ENCODE peak calls at places on chromosomes 6 and 20, in four cellular contexts. K is A549, T is HepG2, H is K562. I is an unnamed sample.

GRCh38 chr20:20505554-20505953 is 137.7 kb downstream of the INSM1 start:
- DNase-seq in H (no peak), K (no peak), T (no peak), I (no peak)

GRCh38 chr6:136922680-136922996 is 537 bp downstream of the SLC35D3 start:
- DNase-seq in H (no peak), K (peak; percentile 5), T (no peak), I (no peak)

GRCh38 chr20:17138237-17138636 is 88.6 kb upstream of the PCSK2 start:
- DNase-seq in H (no peak), T (no peak), K (no peak), I (no peak)

GRCh38 chr6:122445274-122445673 is 26.3 kb downstream of the SERINC1 start:
- DNase-seq in K (no peak), H (no peak), T (no peak), I (no peak)

GRCh38 chr6:41181566-41181965 is 18.6 kb upstream of the TREM2 start:
- DNase-seq in K (no peak), H (no peak), T (no peak), I (no peak)

GRCh38 chr6:21095462-21095861 is 498.1 kb upstream of the SOX4 start:
- DNase-seq in T (no peak), H (no peak), K (no peak), I (no peak)

GRCh38 chr6:131212024-131212423 is 76.8 kb downstream of the AKAP7 start:
- DNase-seq in T (no peak), K (no peak), H (no peak), I (no peak)

GRCh38 chr6:7218586-7218985 is 94.4 kb downstream of the SSR1 start:
- DNase-seq in K (no peak), T (no peak), H (no peak), I (no peak)

GRCh38 chr20:63552481-63553249 is 1.3 kb upstream of the FNDC11 start:
- DNase-seq in K (no peak), H (peak; percentile 85), T (no peak), I (no peak)

GRCh38 chr6:49528571-49528970 is 21.9 kb upstream of the C6orf141 start:
- DNase-seq in K (no peak), H (no peak), T (no peak), I (no peak)

GRCh38 chr6:156902782-156903181 is 125.6 kb downstream of the ARID1B start:
- DNase-seq in T (no peak), H (no peak), K (no peak), I (no peak)

GRCh38 chr6:103405321-103405720 is 1454.4 kb downstream of the HACE1 start:
- DNase-seq in H (no peak), T (no peak), K (no peak), I (peak; percentile 15)

DNA sequence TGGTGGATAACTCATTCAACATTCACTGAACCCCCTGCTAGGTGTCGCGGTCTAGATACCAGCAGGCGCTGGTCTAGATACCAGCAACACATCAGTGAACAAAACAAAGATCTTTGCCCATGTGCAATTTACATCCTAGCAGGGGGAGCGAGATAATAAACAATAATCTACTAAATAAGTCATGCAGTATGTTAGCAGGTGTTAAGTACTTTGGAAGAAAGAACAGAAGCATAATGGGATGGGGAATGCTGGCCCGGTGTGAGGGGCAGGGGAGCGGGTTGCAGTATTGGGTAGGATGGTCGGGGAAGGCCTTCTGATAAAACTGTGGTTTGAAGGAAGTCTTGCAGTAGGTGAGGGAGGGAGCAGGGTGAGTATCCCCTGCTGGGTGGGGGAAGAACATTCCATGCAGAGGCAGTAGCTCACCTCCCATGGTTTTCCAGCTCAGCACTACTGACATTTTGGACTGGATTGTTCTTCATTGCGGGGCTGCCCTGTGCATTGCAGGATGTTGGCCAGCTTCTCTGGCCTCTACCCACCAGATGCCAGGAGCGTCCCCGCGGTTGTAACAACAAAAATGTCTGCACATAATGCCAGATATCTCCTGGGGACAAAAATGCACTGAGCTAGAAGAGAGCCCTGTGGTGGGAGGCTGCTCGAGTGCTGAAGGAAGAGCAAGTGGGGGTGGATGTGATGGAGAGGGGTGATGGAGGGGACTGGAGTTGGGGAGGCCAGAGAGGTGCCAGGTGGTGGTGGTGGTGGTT is 117.3 kb downstream of the TOX2 start:
- DNase-seq in T (no peak), K (no peak), H (no peak), I (no peak)
- TF ChIP-seq HMGXB4 in T (no peak), K (no peak), H (no peak), I (no peak)

GRCh38 chr20:23021541-23021940 is 13.6 kb upstream of the SSTR4 start:
- DNase-seq in H (no peak), T (no peak), K (no peak), I (no peak)

GRCh38 chr20:23020230-23020629 is 14.9 kb upstream of the SSTR4 start:
- DNase-seq in T (no peak), K (no peak), H (no peak), I (no peak)

GRCh38 chr20:23022849-23023248 is 12.3 kb upstream of the SSTR4 start:
- DNase-seq in K (no peak), T (no peak), H (no peak), I (no peak)

GRCh38 chr20:23023621-23024187 is 11.4 kb upstream of the SSTR4 start:
- DNase-seq in K (no peak), H (peak; percentile 11), T (no peak), I (peak; percentile 51)

DNA sequence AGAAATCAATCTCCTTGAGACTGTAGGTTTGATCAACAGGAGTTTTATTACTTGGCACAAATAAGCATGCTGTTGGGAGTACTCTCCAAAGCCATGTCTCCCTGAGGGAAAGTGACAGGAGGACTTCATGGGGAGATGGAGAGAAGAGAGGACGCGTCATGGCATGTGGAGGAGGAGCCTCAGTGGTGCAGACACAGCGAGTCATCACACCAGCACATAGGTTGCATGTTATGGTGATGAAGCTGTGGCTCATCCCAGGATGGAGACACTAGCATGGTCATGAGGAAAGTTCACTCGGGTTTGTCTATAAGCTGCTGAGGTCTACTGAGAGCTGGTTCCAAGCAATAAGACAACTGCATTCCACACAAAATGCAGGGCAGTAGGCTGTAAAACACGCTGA is 13.2 kb upstream of the SSTR4 start:
- DNase-seq in K (no peak), H (no peak), T (no peak), I (no peak)
- TF ChIP-seq HMGXB4 in K (no peak), H (no peak), T (no peak), I (no peak)

DNA sequence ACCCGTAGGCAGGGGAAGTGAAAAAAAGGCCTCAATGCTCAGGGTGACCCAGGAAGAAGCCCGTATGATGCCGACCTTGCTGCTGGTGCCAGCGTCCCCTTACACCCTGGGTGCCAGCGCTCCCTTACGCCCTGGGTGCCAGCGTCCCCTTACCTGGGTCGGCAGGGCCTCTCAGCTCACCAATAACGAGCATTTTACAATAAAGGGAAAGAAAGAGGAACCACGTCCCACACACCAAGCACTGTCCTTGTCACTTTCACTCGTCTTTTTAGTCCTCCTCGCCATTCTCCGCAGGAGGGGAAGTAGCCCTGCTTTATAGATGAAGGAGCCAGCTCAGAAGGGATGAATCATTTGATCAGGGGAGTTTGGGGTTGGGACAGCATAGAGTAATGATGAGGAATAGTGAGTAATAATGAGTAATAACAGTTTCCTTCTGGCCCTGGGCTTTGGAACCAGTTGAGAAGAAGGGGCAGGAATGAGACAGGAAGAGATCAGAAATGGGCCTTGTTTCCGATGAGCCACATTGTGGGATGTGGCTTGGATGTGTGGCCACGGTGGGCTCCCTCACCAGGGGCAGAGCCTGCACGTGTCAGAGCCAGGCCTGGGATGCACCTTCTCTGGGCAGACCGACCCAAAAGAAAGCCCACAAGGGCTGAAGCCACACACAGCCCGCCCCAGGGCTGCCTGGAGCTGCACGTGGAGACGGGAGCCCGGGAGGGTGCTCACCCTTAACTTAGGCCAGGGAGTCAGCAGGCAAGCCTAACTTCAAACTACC is 75.7 kb downstream of the SYNJ2 start:
- DNase-seq in T (no peak), K (peak; percentile 57), H (no peak), I (no peak)
- TF ChIP-seq HMGXB4 in T (no peak), K (no peak), H (no peak), I (no peak)

DNA sequence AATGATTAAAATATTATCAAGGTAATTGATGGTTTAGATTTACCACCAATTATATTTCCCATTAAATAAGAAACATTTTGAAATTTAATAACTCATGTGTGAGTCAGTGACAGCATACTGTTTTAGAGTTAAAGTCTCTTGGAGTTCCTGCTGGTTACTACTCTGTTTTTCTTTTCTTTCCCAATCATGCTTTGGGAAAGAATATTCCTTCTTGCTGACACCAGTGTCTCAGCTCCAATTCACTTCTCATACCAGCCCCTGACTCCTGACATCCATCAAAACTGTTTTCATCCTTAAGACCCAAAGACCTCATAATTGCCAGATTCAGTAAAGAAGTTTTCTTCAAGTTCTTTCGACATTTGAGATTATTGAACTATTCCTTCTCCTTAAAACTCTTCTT is 50.3 kb downstream of the AIG1 start:
- DNase-seq in T (no peak), K (no peak), H (no peak), I (no peak)
- TF ChIP-seq HMGXB4 in T (no peak), K (no peak), H (no peak), I (no peak)

DNA sequence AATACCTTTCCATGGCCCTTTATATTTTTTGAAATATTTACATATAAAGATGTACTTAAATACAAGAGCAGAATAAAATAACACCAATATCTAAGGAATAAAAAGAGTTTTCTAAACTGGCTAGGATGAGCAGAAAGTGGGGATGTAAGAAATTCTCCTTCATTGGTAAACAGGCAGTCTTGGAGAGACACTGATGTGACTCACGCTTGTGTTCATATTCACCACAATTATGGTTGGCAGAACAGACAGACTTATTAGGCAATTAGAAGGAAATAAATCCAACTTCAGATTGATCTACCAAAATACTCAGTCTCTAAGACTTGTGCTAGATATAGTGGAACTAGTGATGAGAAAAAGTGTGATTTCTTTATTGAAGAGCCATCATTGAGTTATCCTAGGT is 463.7 kb downstream of the CDC5L start:
- DNase-seq in T (no peak), K (no peak), H (no peak), I (no peak)
- TF ChIP-seq HMGXB4 in T (no peak), K (no peak), H (no peak), I (no peak)

GRCh38 chr6:22399693-22400092 is 102.9 kb upstream of the PRL start:
- DNase-seq in H (no peak), K (no peak), T (no peak), I (no peak)
- TF ChIP-seq HMGXB4 in H (no peak), K (no peak), T (no peak), I (no peak)

I was measured in WTC11.